ENCODE peak calls at places on chromosomes 13 and 19, in ten cellular contexts. J is uterus, O is fibroblast of lung, Y is cardiac muscle cell, P is A549, K is adrenal gland, W is mucosa of descending colon, H is body of pancreas, N is dorsolateral prefrontal cortex, M is SK-N-SH. Q is an unnamed sample.

GRCh38 chr13:26325876-26326275 is 71.9 kb downstream of the CDK8 start:
- DNase-seq in O (no peak), J (no peak), P (no peak), N (no peak), Y (no peak), M (no peak), K (no peak), H (no peak), W (no peak), Q (peak; percentile 57)

GRCh38 chr19:11142528-11143171 is 12.9 kb downstream of the SPC24 start:
- DNase-seq in M (peak; percentile 89), K (peak; percentile 96), H (peak; percentile 94), P (peak; percentile 66), J (peak; percentile 98), N (peak; percentile 40), Y (peak; percentile 98), W (peak; percentile 78), O (peak; percentile 96), Q (no peak)

GRCh38 chr13:74061939-74062595 is 72.1 kb downstream of the KLF12 start:
- DNase-seq in Y (peak; percentile 80), W (no peak), M (peak; percentile 19), J (peak; percentile 20), K (peak; percentile 60), N (no peak), P (no peak), H (no peak), O (peak; percentile 50), Q (no peak)

GRCh38 chr19:12617646-12618045 is 6.9 kb downstream of the ZNF791 start:
- DNase-seq in K (no peak), P (no peak), Y (no peak), O (no peak), H (no peak), M (no peak), W (no peak), N (no peak), J (no peak), Q (no peak)

GRCh38 chr13:35514801-35515502 is 38.5 kb upstream of the MAB21L1 start:
- DNase-seq in M (no peak), H (no peak), W (no peak), Y (no peak), P (no peak), O (no peak), J (no peak), K (no peak), N (no peak), Q (no peak)

GRCh38 chr13:26995159-26995558 is 176.5 kb downstream of the USP12 start:
- DNase-seq in N (no peak), M (no peak), H (no peak), J (no peak), Y (no peak), W (no peak), K (no peak), P (no peak), O (no peak), Q (no peak)

GRCh38 chr13:34208326-34208725 is 390.4 kb downstream of the RFC3 start:
- DNase-seq in H (no peak), P (no peak), W (no peak), M (no peak), Y (peak; percentile 29), N (no peak), J (no peak), K (no peak), O (no peak), Q (no peak)

GRCh38 chr19:39307822-39308530 is 11.8 kb downstream of the IFNL1 start:
- DNase-seq in J (no peak), O (no peak), P (no peak), H (no peak), W (no peak), Y (no peak), M (no peak), K (no peak), N (no peak), Q (no peak)

GRCh38 chr13:29105779-29106178 is 285.6 kb downstream of the MTUS2 start:
- DNase-seq in O (no peak), W (no peak), Y (no peak), P (peak; percentile 1), M (peak; percentile 6), H (no peak), J (no peak), K (no peak), N (no peak), Q (no peak)
- TF ChIP-seq CTCF in O (no peak), W (no peak), Y (no peak), P (no peak), M (peak; percentile 45), H (no peak), J (no peak), K (no peak), N (no peak), Q (no peak)

GRCh38 chr19:16441661-16442071 is 30.1 kb downstream of the EPS15L1 start:
- DNase-seq in N (no peak), M (peak; percentile 75), J (no peak), H (no peak), P (peak; percentile 24), Y (no peak), K (peak; percentile 72), W (peak; percentile 55), O (no peak), Q (no peak)

GRCh38 chr19:16433986-16434385 is 37.8 kb downstream of the EPS15L1 start:
- DNase-seq in M (no peak), N (no peak), K (no peak), Y (no peak), P (no peak), O (no peak), J (no peak), W (no peak), H (no peak), Q (no peak)

GRCh38 chr19:16436780-16437179 is 35.0 kb downstream of the EPS15L1 start:
- DNase-seq in M (no peak), N (no peak), J (no peak), H (no peak), Y (no peak), O (no peak), P (no peak), K (no peak), W (no peak), Q (no peak)

GRCh38 chr19:16435238-16435911 is 36.4 kb downstream of the EPS15L1 start:
- DNase-seq in H (peak; percentile 27), W (no peak), K (no peak), O (peak; percentile 92), N (peak; percentile 62), M (no peak), Y (peak; percentile 96), J (peak; percentile 71), P (no peak), Q (no peak)

DNA sequence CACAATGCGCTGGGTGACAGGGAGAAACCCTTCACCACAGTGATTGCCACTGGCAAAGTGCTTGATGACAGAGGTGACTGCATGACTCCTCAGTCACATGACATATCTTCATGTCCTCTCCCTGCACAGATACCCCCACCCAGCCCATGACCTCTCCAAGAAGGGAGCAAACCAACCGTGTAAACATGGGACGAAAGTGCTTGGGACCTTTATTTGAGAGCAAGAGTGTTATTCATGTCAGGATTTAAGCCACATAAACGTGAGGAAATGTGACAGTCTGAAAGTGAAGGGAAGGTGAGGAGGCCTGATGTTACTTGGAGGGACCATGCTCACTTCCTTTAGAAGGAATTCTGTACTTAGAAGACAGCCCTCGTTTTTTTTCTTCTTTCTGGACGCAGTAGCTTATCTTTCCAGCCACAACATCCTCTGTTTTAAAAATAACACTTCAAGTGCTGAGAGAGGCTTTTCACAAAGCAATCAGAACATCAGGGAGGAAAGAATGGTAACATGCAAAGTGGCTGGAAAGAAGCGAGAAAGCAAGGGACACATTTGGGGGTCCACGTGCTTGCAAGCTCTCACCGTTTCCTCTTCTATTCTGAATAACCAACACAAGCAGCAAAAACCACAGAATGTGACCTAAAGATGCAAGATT is 35.6 kb downstream of the EPS15L1 start:
- DNase-seq in Y (peak; percentile 70), J (no peak), O (no peak), P (no peak), K (no peak), H (no peak), M (no peak), W (no peak), N (no peak), Q (no peak)
- H3K4me3 ChIP-seq in Y (no peak overlapping the region), J (no peak overlapping the region), O (no peak overlapping the region), P (no peak overlapping the region), K (no peak overlapping the region), H (no peak overlapping the region), M (no peak overlapping the region), W (no peak overlapping the region), N (no peak overlapping the region), Q (no peak overlapping the region)

GRCh38 chr19:29092712-29093552 is 120.0 kb downstream of the UQCRFS1 start:
- DNase-seq in O (no peak), W (no peak), P (no peak), K (peak; percentile 73), J (no peak), Y (no peak), M (no peak), H (no peak), N (no peak), Q (no peak)
- TF ChIP-seq CTCF in O (no peak), W (no peak), P (no peak), K (no peak), J (no peak), Y (no peak), M (no peak), H (no peak), N (no peak), Q (no peak)

GRCh38 chr13:64255988-64256387 is 2840.3 kb upstream of the PCDH20 start:
- DNase-seq in O (no peak), K (no peak), N (no peak), W (no peak), Y (no peak), P (no peak), M (no peak), J (no peak), H (no peak), Q (no peak)
- H3K4me3 ChIP-seq in O (no peak overlapping the region), K (no peak overlapping the region), N (no peak overlapping the region), W (no peak overlapping the region), Y (no peak overlapping the region), P (no peak overlapping the region), M (no peak overlapping the region), J (no peak overlapping the region), H (no peak overlapping the region), Q (no peak overlapping the region)

GRCh38 chr19:45753548-45753947 is 15.5 kb downstream of the SIX5 start:
- DNase-seq in Y (no peak), N (no peak), O (no peak), H (no peak), J (no peak), K (no peak), P (no peak), M (no peak), W (no peak), Q (no peak)
- TF ChIP-seq CTCF in Y (no peak), N (no peak), O (no peak), H (no peak), J (no peak), K (no peak), P (no peak), M (no peak), W (no peak), Q (peak; percentile 10)

GRCh38 chr19:6476896-6477431 is 4.6 kb downstream of the DENND1C start:
- DNase-seq in P (no peak), M (no peak), Y (no peak), W (no peak), K (no peak), H (no peak), N (no peak), J (no peak), O (no peak), Q (no peak)
- H3K4me3 ChIP-seq in P (peak overlapping the region; percentile 44), M (peak overlapping the region; percentile 37), Y (peak overlapping the region; percentile 27), W (no peak overlapping the region), K (no peak overlapping the region), H (no peak overlapping the region), N (peak overlapping the region; percentile 43), J (no peak overlapping the region), O (no peak overlapping the region), Q (peak overlapping the region; percentile 53)